ENCODE peak calls at places on chromosomes 11 and 22, in eight cellular contexts. Y is lower lobe of right lung, I is cardiac muscle cell, G is sigmoid colon, W is PC-3, T is lung, P is HCT116, V is MM.1S. A is an unnamed sample.

GRCh38 chr22:34105461-34106062 is 185.3 kb upstream of the LARGE1 start:
- DNase-seq in Y (peak; percentile 55), I (no peak), G (peak; percentile 76), W (peak; percentile 9), T (peak; percentile 40), P (no peak), V (peak; percentile 16), A (no peak)

GRCh38 chr11:92324890-92325289 is 100.3 kb downstream of the FAT3 start:
- DNase-seq in Y (no peak), I (no peak), G (no peak), W (no peak), T (no peak), P (no peak), V (no peak), A (no peak)

GRCh38 chr11:4531666-4532065 is 13.3 kb upstream of the OR52M1 start:
- DNase-seq in Y (no peak), I (no peak), G (no peak), W (no peak), T (no peak), P (no peak), V (no peak), A (no peak)

GRCh38 chr11:46446343-46446751 is 54.8 kb upstream of the CHRM4 start:
- DNase-seq in Y (no peak), I (peak; percentile 32), G (no peak), W (no peak), T (no peak), P (no peak), V (no peak), A (no peak)

GRCh38 chr22:36486619-36487384 is 5.4 kb upstream of the TXN2 start:
- DNase-seq in Y (no peak), I (peak; percentile 67), G (no peak), W (peak; percentile 56), T (peak; percentile 36), P (no peak), V (peak; percentile 69), A (peak; percentile 51)

GRCh38 chr11:105862736-105863367 is 159.2 kb downstream of the MSANTD4 start:
- DNase-seq in Y (no peak), I (peak; percentile 70), G (no peak), W (peak; percentile 83), T (no peak), P (peak; percentile 41), V (peak; percentile 60), A (peak; percentile 25)

GRCh38 chr11:70105755-70106571 is 27.8 kb downstream of the ANO1 start:
- DNase-seq in Y (no peak), I (no peak), G (peak; percentile 87), W (no peak), T (no peak), P (no peak), V (no peak), A (no peak)

GRCh38 chr11:9955387-9955786 is 291.5 kb downstream of the SWAP70 start:
- DNase-seq in Y (no peak), I (no peak), G (no peak), W (peak; percentile 53), T (no peak), P (no peak), V (no peak), A (no peak)

GRCh38 chr11:26580929-26581328 is 8.9 kb upstream of the MUC15 start:
- DNase-seq in Y (no peak), I (no peak), G (no peak), W (peak; percentile 9), T (no peak), P (no peak), V (no peak), A (no peak)

DNA sequence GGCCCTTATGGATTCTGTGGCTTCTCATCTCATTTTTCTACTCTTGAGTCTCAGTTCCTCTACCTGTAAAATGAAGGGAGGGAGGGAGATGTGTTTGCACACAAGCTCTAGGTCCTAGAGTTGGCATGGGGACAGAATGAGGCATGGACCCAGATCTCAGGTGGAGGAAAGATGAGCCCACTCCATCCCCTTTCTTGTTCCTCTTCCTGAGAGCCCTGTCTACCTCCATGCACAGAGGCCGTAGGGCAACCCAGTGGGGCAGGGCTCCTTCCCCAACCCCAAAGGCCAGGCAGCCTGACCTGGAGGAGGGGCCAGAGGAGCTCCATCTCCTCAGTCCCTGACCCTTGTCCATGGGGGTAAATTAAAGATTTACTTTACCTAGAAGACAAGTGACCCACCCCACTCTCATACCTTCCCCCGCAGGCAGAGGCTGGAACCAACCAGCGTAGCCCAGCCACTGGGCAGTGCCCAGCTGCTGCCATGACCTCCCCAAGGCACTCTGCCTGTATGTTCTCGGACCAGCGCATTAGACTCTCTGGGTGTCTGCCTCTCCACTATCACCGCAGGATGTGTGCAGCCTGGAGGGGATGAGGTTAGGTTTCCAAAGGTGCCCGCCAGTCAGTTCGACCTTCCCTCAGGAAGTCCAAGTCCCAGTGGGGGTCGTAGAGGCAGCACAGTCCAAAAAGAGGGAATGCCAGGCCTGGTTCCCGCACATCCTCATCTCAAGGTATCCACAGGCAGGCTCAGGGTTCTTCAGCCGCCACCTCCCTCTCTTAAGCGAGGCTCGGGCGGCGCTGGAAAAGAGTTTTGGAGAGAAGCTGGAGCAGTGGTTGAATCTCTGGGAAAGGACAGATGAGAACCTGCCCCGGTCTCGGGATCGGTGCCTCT is 3.0 kb downstream of the SMTN start:
- DNase-seq in Y (no peak), I (no peak), G (no peak), W (no peak), T (no peak), P (no peak), V (peak; percentile 28), A (no peak)
- H3K4me1 ChIP-seq in Y (peaks cover 63% of the 10 kb centered on the region), I (no peaks in the 10 kb centered on the region), G (peaks cover 76% of the 10 kb centered on the region), W (peaks cover 33% of the 10 kb centered on the region), T (peaks cover 7% of the 10 kb centered on the region), P (peaks cover 30% of the 10 kb centered on the region), V (peaks cover 27% of the 10 kb centered on the region), A (peaks cover 39% of the 10 kb centered on the region)

DNA sequence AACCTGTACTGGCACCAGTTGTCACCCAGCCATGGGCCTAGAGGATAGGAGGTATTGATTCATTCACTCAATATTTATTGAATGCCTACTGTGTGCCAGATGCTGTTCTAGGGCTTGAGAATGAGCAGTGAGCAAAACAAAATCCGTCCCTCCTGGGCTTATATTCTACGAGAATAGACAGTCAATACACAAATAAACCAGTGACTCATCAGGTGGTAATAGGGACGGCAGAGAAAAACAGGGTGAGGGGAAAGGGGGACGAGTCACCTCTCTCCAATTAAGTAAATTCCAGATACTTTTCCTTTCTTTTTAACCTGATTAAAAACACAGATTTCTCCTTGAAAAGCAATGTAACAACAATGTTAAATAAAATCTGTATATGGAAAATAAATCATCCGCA is 103.5 kb downstream of the MICAL2 start:
- DNase-seq in Y (no peak), I (no peak), G (no peak), W (peak; percentile 51), T (no peak), P (no peak), V (no peak), A (no peak)
- H3K4me1 ChIP-seq in Y (peaks cover 24% of the 10 kb centered on the region), I (peaks cover 16% of the 10 kb centered on the region), G (peaks cover 66% of the 10 kb centered on the region), W (peaks cover 20% of the 10 kb centered on the region), T (no peaks in the 10 kb centered on the region), P (peaks cover 42% of the 10 kb centered on the region), V (peaks cover 21% of the 10 kb centered on the region), A (peaks cover 19% of the 10 kb centered on the region)

DNA sequence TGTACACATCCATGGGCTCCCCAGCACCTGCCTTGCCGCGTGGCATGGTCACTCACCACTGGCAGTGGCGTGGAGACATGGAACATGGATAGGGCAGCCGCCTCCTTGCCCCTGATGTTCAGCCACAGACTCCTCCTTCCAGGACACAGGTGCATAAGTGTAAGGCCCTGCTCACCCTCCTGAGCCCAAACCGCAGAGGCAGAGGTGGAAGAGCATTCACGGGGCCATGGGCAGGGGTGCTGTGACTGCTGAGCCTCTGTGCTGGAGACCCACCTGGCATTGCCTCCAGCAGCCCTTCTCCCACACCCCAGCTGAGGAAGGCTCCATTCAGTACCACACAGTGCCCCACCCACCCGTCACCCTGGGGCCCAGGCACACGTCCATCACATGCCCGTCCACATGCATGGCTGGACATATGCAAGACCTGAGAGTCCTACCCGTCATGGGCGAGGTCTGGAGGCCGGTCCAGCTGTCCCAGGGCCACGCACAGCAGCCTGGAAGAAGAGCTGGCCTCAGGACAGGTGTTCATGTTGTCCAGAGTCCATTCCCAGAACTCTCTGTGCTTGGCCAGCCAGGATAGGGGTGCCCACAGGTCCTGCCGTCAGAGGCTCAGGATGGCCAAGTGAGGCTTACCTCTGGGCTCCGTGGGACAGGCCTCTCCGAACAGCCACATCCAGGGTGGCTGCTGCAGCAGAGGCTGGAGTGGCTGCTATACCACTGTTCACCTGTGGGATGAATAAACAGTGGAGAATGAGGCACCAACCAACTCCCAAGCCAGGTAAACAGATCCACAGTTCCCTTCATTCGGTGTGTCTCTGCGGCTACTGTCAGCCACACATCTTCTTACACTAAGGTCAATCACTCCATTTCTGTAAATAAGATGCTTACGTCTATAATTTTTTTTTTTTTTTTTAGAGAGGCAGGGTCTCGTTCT is 1.7 kb upstream of the TUBGCP6 start:
- DNase-seq in Y (no peak), I (no peak), G (no peak), W (peak; percentile 23), T (no peak), P (no peak), V (no peak), A (no peak)
- H3K4me1 ChIP-seq in Y (peaks cover 72% of the 10 kb centered on the region), I (peaks cover 26% of the 10 kb centered on the region), G (peaks cover 74% of the 10 kb centered on the region), W (peaks cover 16% of the 10 kb centered on the region), T (peaks cover 9% of the 10 kb centered on the region), P (peaks cover 28% of the 10 kb centered on the region), V (peaks cover 40% of the 10 kb centered on the region), A (peaks cover 63% of the 10 kb centered on the region)

GRCh38 chr11:6129634-6130033 is 22.1 kb downstream of the OR56B4 start:
- DNase-seq in Y (no peak), I (no peak), G (no peak), W (no peak), T (no peak), P (no peak), V (no peak), A (no peak)

GRCh38 chr11:6129011-6129410 is 21.5 kb downstream of the OR56B4 start:
- DNase-seq in Y (no peak), I (no peak), G (no peak), W (no peak), T (no peak), P (no peak), V (no peak), A (no peak)

GRCh38 chr11:6127881-6128280 is 20.4 kb downstream of the OR56B4 start:
- DNase-seq in Y (no peak), I (peak; percentile 2), G (no peak), W (peak; percentile 3), T (no peak), P (no peak), V (no peak), A (no peak)

DNA sequence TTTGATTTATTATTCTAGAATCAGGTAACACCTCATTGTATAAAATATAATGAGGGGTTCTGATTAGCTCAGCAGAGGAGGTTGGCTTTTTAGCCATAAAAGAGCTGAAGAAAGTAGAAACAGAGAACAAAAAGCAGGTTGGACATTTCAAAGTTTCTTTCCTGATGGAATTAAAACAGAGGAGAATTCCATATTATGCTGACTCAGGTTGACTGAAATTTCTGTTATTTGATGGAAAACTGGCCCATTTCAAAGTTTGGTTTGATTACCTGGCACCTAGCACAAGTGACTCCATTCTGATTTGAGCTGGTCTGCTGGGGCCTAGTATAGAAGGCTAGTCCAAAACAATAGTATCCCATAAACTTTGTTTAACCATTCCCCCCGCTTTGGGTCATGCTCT is 24.9 kb downstream of the OR56B4 start:
- DNase-seq in Y (no peak), I (no peak), G (no peak), W (no peak), T (no peak), P (no peak), V (no peak), A (no peak)
- H3K4me1 ChIP-seq in Y (no peaks in the 10 kb centered on the region), I (peaks cover 23% of the 10 kb centered on the region), G (no peaks in the 10 kb centered on the region), W (no peaks in the 10 kb centered on the region), T (no peaks in the 10 kb centered on the region), P (no peaks in the 10 kb centered on the region), V (no peaks in the 10 kb centered on the region), A (no peaks in the 10 kb centered on the region)

DNA sequence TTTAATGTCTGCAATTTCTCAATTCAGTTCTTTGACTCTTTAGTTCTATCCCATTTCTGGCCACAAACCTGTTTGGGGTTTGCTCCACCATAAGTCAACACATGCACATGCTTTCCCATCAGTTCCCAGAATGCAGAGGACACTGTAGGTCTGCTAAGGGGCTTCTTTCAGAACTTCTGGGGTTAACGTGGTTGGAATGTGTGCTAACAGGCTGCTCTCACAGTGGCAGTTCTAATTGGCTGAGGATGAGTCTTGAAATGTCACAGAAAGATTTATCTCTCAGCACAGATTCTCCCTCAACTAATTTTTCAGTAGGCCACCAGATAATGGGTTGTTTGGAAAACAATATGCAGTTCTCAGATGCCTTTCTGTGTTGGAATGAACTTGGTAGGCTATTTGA is 703.4 kb downstream of the NTM start:
- DNase-seq in Y (no peak), I (no peak), G (no peak), W (no peak), T (no peak), P (no peak), V (no peak), A (no peak)
- H3K4me1 ChIP-seq in Y (no peaks in the 10 kb centered on the region), I (peaks cover 15% of the 10 kb centered on the region), G (peaks cover 12% of the 10 kb centered on the region), W (peaks cover 22% of the 10 kb centered on the region), T (no peaks in the 10 kb centered on the region), P (no peaks in the 10 kb centered on the region), V (no peaks in the 10 kb centered on the region), A (no peaks in the 10 kb centered on the region)

A was measured in naive thymus-derived CD4-positive, alpha-beta T cell.